ENCODE peak calls at places on chromosomes 11 and 22, in five cellular contexts. D is Peyer's patch, G is prostate gland, I is esophagus squamous epithelium, Q is spleen. X is an unnamed sample.

GRCh38 chr11:1082346-1082727 is 7.7 kb downstream of the MUC2 start:
- DNase-seq in D (no peak), G (no peak), I (no peak), Q (peak; percentile 69), X (no peak)

GRCh38 chr11:44445500-44446340 is 119.7 kb upstream of the CD82 start:
- DNase-seq in D (no peak), G (no peak), I (no peak), Q (no peak), X (no peak)

GRCh38 chr22:30221121-30221992 is 25.2 kb downstream of the LIF start:
- DNase-seq in D (peak; percentile 80), G (no peak), I (no peak), Q (peak; percentile 90), X (no peak)

GRCh38 chr11:926341-926916 is 759 bp downstream of the AP2A2 start:
- DNase-seq in D (peak; percentile 58), G (peak; percentile 33), I (no peak), Q (no peak), X (no peak)

GRCh38 chr11:111815489-111815888 is 49.3 kb upstream of the PPP2R1B start:
- DNase-seq in D (no peak), G (no peak), I (no peak), Q (no peak), X (no peak)

GRCh38 chr11:134819026-134819425 is 407.0 kb upstream of the B3GAT1 start:
- DNase-seq in D (no peak), G (no peak), I (no peak), Q (no peak), X (no peak)

GRCh38 chr22:49760630-49761571 is 66.8 kb downstream of the BRD1 start:
- DNase-seq in D (peak; percentile 46), G (no peak), I (no peak), Q (peak; percentile 47), X (no peak)

GRCh38 chr11:72781313-72782080 is 12.3 kb downstream of the STARD10 start:
- DNase-seq in D (peak; percentile 70), G (peak; percentile 31), I (no peak), Q (peak; percentile 89), X (no peak)

GRCh38 chr11:71449596-71449995 is 1.4 kb upstream of the DHCR7 start:
- DNase-seq in D (peak; percentile 37), G (no peak), I (no peak), Q (no peak), X (no peak)

GRCh38 chr11:14454861-14455632 is 44.6 kb downstream of the COPB1 start:
- DNase-seq in D (no peak), G (no peak), I (no peak), Q (no peak), X (no peak)

GRCh38 chr22:46902436-46902835 is 140.0 kb downstream of the TBC1D22A start:
- DNase-seq in D (no peak), G (no peak), I (no peak), Q (no peak), X (no peak)

GRCh38 chr22:47290706-47291430 is 528.4 kb downstream of the TBC1D22A start:
- DNase-seq in D (peak; percentile 32), G (no peak), I (no peak), Q (no peak), X (no peak)

GRCh38 chr22:49976439-49977175 is 16.0 kb downstream of the PIM3 start:
- DNase-seq in D (peak; percentile 46), G (no peak), I (no peak), Q (no peak), X (no peak)

GRCh38 chr11:60169264-60169915 is 13.5 kb downstream of the MS4A6A start:
- DNase-seq in D (peak; percentile 56), G (no peak), I (no peak), Q (no peak), X (no peak)

GRCh38 chr22:38181453-38182200 is at the start of gene PLA2G6:
- DNase-seq in D (peak; percentile 99), G (peak; percentile 98), I (peak; percentile 89), Q (peak; percentile 99), X (peak; percentile 95)
- TF ChIP-seq POLR2A in D (peak; percentile 52), G (peak; percentile 71), I (no peak), Q (no peak), X (peak; percentile 68)

GRCh38 chr11:113551645-113552044 is 76.4 kb upstream of the DRD2 start:
- DNase-seq in D (no peak), G (no peak), I (no peak), Q (no peak), X (no peak)
- TF ChIP-seq CTCF in D (no peak), G (no peak), I (no peak), Q (no peak), X (no peak)

DNA sequence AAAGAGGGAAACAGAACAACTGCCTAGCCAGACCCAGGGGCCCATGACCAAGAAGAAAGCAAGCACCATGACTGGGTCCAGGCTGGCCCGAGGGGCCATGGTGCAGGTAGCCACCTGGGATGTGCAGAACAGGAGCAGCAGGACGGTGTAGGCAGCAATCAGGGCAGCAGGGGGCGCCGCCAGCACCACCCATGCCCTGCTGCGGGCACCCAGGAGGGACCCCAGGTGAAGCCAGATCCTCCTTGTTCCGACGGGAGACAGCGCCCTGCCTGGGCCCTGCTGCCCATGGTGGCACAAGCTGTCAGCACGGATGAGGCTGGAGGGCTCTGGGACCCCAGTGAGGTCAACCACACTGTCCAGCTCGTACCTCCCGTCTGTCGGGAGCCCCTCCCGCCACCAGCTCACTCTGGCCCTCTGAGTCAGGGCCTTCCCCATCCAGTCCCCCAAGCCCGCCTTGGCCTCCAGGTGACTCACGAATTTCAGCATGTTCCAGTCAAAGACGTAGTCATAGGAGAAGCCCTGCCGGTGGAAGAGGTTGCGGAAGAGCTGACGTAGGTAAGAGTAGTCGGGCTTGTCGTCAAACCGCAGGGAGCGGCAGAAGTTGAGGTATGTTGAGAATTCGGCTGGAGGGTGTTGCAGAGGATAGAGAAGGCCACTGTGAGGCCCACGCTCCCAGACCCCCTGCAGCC is 18.8 kb downstream of the CSNK1E start:
- DNase-seq in D (no peak), G (no peak), I (no peak), Q (peak; percentile 74), X (no peak)
- H3K4me1 ChIP-seq in D (no peaks in the 10 kb centered on the region), G (no peaks in the 10 kb centered on the region), I (peaks cover 12% of the 10 kb centered on the region), Q (no peaks in the 10 kb centered on the region), X (no peaks in the 10 kb centered on the region)

GRCh38 chr11:75524576-75525432 is 937 bp downstream of the GDPD5 start:
- DNase-seq in D (peak; percentile 63), G (no peak), I (no peak), Q (peak; percentile 86), X (no peak)

GRCh38 chr11:75522645-75523044 is 3.1 kb downstream of the GDPD5 start:
- DNase-seq in D (no peak), G (no peak), I (no peak), Q (no peak), X (no peak)

GRCh38 chr11:75525433-75526191 is at the start of gene GDPD5:
- DNase-seq in D (peak; percentile 92), G (peak; percentile 78), I (peak; percentile 29), Q (peak; percentile 95), X (peak; percentile 62)

GRCh38 chr11:75523189-75523588 is 2.6 kb downstream of the GDPD5 start:
- DNase-seq in D (peak; percentile 60), G (no peak), I (no peak), Q (no peak), X (no peak)

DNA sequence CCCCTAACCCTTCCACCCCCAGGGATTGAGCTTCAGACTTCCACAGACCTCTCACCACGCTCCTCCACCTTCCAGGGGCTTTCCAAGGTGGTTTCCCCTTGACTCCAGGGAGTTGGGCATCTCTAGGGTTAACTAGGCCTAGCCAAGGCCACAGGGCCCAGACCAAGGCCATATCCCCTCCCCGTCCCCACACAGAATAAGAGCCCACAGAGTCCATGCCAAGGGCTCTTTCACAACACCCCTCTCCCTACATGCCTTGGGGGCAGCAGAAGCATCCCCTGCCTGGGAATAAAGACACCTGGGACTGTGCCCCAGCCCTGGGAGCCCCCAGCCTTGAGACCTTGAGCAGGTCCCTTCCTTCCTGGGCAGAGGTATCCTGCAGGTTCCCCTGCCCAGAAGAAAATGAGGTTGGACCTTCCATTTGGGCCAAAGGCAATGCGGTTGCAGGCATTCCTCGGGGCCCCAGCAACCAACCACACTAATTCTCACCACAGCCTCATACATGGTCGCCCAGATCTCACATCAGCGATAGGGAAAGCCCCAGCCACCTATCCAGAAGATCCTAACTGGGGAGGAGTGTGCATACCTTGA is 1.8 kb downstream of the GDPD5 start:
- DNase-seq in D (no peak), G (no peak), I (no peak), Q (no peak), X (no peak)
- TF ChIP-seq POLR2A in D (no peak), G (no peak), I (no peak), Q (no peak), X (no peak)

GRCh38 chr11:68297494-68297811 is 14.9 kb upstream of the LRP5 start:
- DNase-seq in D (no peak), G (no peak), I (no peak), Q (no peak), X (no peak)

GRCh38 chr11:68298659-68299516 is 13.5 kb upstream of the LRP5 start:
- DNase-seq in D (peak; percentile 57), G (no peak), I (no peak), Q (no peak), X (no peak)

GRCh38 chr11:68297812-68298658 is 14.4 kb upstream of the LRP5 start:
- DNase-seq in D (peak; percentile 92), G (peak; percentile 53), I (peak; percentile 22), Q (peak; percentile 95), X (peak; percentile 70)

GRCh38 chr11:68302256-68303054 is 9.9 kb upstream of the LRP5 start:
- DNase-seq in D (peak; percentile 90), G (no peak), I (no peak), Q (peak; percentile 49), X (no peak)

DNA sequence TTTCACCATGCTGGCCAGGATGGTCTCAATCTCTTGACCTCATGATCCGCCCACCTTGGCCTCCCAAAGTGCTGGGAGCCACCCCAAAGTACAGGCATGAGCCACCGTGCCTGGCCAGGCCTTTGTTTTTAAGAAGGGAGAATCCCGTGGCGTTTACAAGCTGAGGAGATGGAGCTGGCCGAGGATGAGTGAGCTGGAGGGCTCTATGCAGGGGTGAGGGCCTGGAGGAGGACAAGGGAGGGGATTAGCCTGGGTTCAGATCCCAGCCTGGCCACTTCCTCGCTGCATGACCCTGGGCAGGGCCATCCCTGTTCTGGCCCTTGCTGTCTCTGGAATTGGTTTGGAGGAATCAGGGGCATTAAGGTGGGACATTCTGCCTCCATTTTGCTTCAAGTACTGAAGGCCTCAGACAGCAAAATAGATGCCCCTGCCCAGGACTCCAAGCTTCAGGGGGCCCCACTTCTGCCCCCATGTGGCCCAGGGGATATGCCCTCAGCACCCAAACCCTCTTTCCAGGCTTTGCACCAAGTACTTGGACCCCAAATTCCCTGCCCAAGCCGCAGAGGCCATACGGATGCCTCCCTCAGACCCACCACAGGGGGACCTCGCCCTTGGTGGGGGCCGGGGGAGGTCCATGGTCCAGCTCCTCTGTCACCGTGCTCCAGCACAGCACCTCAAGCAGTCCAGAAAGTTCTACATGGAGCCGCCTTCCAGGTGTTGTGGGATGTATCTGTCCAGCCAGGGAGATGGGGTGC is 12.1 kb upstream of the LRP5 start:
- DNase-seq in D (no peak), G (no peak), I (no peak), Q (peak; percentile 6), X (no peak)
- TF ChIP-seq CTCF in D (no peak), G (no peak), I (no peak), Q (no peak), X (no peak)

GRCh38 chr11:69052343-69053168 is 3.8 kb downstream of the TPCN2 start:
- DNase-seq in D (no peak), G (no peak), I (no peak), Q (no peak), X (no peak)
- H3K4me1 ChIP-seq in D (peaks cover 15% of the 10 kb centered on the region), G (peaks cover 16% of the 10 kb centered on the region), I (peaks cover 53% of the 10 kb centered on the region), Q (peaks cover 25% of the 10 kb centered on the region), X (no peaks in the 10 kb centered on the region)